ENCODE peak calls at places on chromosomes 7 and 10, in five cellular contexts. S is activated CD8-positive, alpha-beta memory T cell treated with anti-CD3 and anti-CD28 coated beads for 4 hours; Y is non-pigmented ciliary epithelial cell; M is EL; Q is NCI-H2081. F is an unnamed sample.

GRCh38 chr7:158320328-158320727 is 267.3 kb downstream of the PTPRN2 start:
- DNase-seq in S (no peak), Y (no peak), M (no peak), Q (no peak), F (no peak)

GRCh38 chr10:27611209-27611608 is 107.1 kb downstream of the RAB18 start:
- DNase-seq in S (no peak), Y (no peak), M (peak; percentile 77), Q (no peak), F (no peak)

GRCh38 chr7:82481499-82482097 is 38.0 kb upstream of the CACNA2D1 start:
- DNase-seq in S (no peak), Y (no peak), M (peak; percentile 25), Q (peak; percentile 40), F (peak; percentile 23)

GRCh38 chr7:50314778-50315177 is 10.3 kb downstream of the IKZF1 start:
- DNase-seq in S (no peak), Y (no peak), M (no peak), Q (no peak), F (no peak)

GRCh38 chr10:33238643-33239042 is 95.8 kb downstream of the NRP1 start:
- DNase-seq in S (no peak), Y (peak; percentile 71), M (peak; percentile 84), Q (no peak), F (no peak)

GRCh38 chr7:1985071-1985470 is 247.7 kb downstream of the MAD1L1 start:
- DNase-seq in S (no peak), Y (no peak), M (peak; percentile 6), Q (no peak), F (peak; percentile 13)

GRCh38 chr10:129332476-129332875 is 134.6 kb upstream of the MGMT start:
- DNase-seq in S (no peak), Y (no peak), M (no peak), Q (no peak), F (peak; percentile 82)

GRCh38 chr10:100847440-100847839 is 65.3 kb upstream of the SLF2 start:
- DNase-seq in S (no peak), Y (no peak), M (peak; percentile 33), Q (no peak), F (no peak)

GRCh38 chr7:133945497-133945896 is 181.6 kb upstream of the LRGUK start:
- DNase-seq in S (no peak), Y (no peak), M (peak; percentile 16), Q (no peak), F (no peak)

GRCh38 chr7:29091121-29091601 is 55.2 kb downstream of the CPVL start:
- DNase-seq in S (no peak), Y (no peak), M (peak; percentile 13), Q (peak; percentile 56), F (peak; percentile 34)

GRCh38 chr10:70367195-70367796 is 15.1 kb downstream of the LRRC20 start:
- DNase-seq in S (no peak), Y (no peak), M (peak; percentile 57), Q (no peak), F (no peak)

GRCh38 chr10:95755511-95756004 is 405 bp upstream of the ENTPD1 start:
- DNase-seq in S (no peak), Y (no peak), M (no peak), Q (no peak), F (peak; percentile 77)

GRCh38 chr10:49598986-49599385 is 11.1 kb upstream of the SLC18A3 start:
- DNase-seq in S (no peak), Y (no peak), M (peak; percentile 91), Q (no peak), F (no peak)

GRCh38 chr10:50561816-50562215 is 61.9 kb downstream of the SGMS1 start:
- DNase-seq in S (no peak), Y (no peak), M (no peak), Q (peak; percentile 38), F (no peak)

GRCh38 chr7:120308171-120308570 is 35.2 kb downstream of the KCND2 start:
- DNase-seq in S (no peak), Y (no peak), M (no peak), Q (peak; percentile 26), F (no peak)

GRCh38 chr10:16597656-16598055 is 76.0 kb upstream of the C1QL3 start:
- DNase-seq in S (no peak), Y (peak; percentile 42), M (no peak), Q (no peak), F (no peak)

GRCh38 chr7:109793-110556 is 82.4 kb upstream of the FAM20C start:
- DNase-seq in S (no peak), Y (no peak), M (no peak), Q (no peak), F (no peak)

GRCh38 chr7:105345003-105345402 is 43.7 kb downstream of the SRPK2 start:
- DNase-seq in S (no peak), Y (no peak), M (no peak), Q (no peak), F (no peak)

GRCh38 chr7:55085511-55086412 is 66.9 kb downstream of the EGFR start:
- DNase-seq in S (no peak), Y (no peak), M (no peak), Q (no peak), F (no peak)

GRCh38 chr7:48078470-48078869 is 10.6 kb upstream of the UPP1 start:
- DNase-seq in S (no peak), Y (no peak), M (no peak), Q (peak; percentile 25), F (no peak)